ENCODE peak calls at places on chromosomes 6 and 20, in ten cellular contexts. F is fibroblast of lung, B is GM23248, I is keratinocyte, N is HepG2, W is astrocyte, S is HCT116, Q is neural progenitor cell, X is endothelial cell of umbilical vein, V is H1. K is an unnamed sample.

GRCh38 chr6:37988696-37989095 is 169.2 kb downstream of the ZFAND3 start:
- DNase-seq in V (no peak), S (no peak), F (peak), B (peak), I (no peak), W (peak), Q (no peak), N (no peak), X (no peak), K (no peak)

GRCh38 chr6:100468013-100468622 is 3.4 kb upstream of the SIM1 start:
- DNase-seq in B (no peak), V (no peak), X (no peak), W (no peak), S (no peak), Q (no peak), F (no peak), I (no peak), N (no peak), K (no peak)

GRCh38 chr20:32477594-32478512 is 107.3 kb downstream of the NOL4L start:
- DNase-seq in B (peak), S (no peak), V (no peak), Q (no peak), F (no peak), N (no peak), I (no peak), X (no peak), W (no peak), K (peak)

GRCh38 chr6:84691978-84692623 is 72.3 kb downstream of the TBX18 start:
- DNase-seq in B (no peak), F (no peak), N (no peak), I (no peak), V (no peak), X (no peak), S (no peak), W (no peak), Q (no peak), K (no peak)

GRCh38 chr20:33096921-33097320 is 17.5 kb downstream of the BPIFB4 start:
- DNase-seq in I (no peak), N (no peak), X (no peak), F (no peak), V (no peak), W (no peak), B (no peak), Q (no peak), S (no peak), K (no peak)

GRCh38 chr20:47295921-47296426 is 60.5 kb downstream of the ZMYND8 start:
- DNase-seq in F (peak), N (no peak), S (no peak), B (no peak), Q (no peak), V (no peak), X (no peak), I (no peak), W (peak), K (no peak)

GRCh38 chr6:25404693-25405169 is 125.6 kb downstream of the CARMIL1 start:
- DNase-seq in I (no peak), N (no peak), X (peak), Q (no peak), V (no peak), F (no peak), W (no peak), B (peak), S (no peak), K (no peak)

GRCh38 chr6:4487538-4487937 is 288.7 kb upstream of the CDYL start:
- DNase-seq in N (peak), I (peak), S (peak), V (no peak), X (no peak), B (peak), F (no peak), W (no peak), Q (no peak), K (peak)

GRCh38 chr6:157921685-157922367 is 59.8 kb upstream of the SYNJ2 start:
- DNase-seq in F (peak), S (no peak), N (no peak), B (peak), X (no peak), Q (no peak), V (no peak), W (peak), I (no peak), K (no peak)

GRCh38 chr6:94570576-94570975 is 1006.8 kb upstream of the MANEA start:
- DNase-seq in V (no peak), N (no peak), F (no peak), X (no peak), I (no peak), S (no peak), Q (no peak), W (no peak), B (no peak), K (no peak)

GRCh38 chr6:136593748-136594490 is 43.7 kb upstream of the MAP7 start:
- DNase-seq in S (peak), Q (no peak), V (no peak), F (peak), W (peak), I (peak), B (peak), X (peak), N (peak), K (peak)

GRCh38 chr20:9051508-9051907 is 17.4 kb upstream of the PLCB4 start:
- DNase-seq in V (no peak), S (peak), Q (no peak), F (peak), N (peak), X (peak), B (peak), W (peak), I (peak), K (peak)

GRCh38 chr6:124677874-124678273 is 284.4 kb upstream of the RNF217 start:
- DNase-seq in I (no peak), Q (no peak), S (no peak), X (no peak), N (no peak), V (no peak), F (no peak), W (no peak), B (no peak), K (no peak)

GRCh38 chr6:130760006-130760405 is 67.2 kb upstream of the SMLR1 start:
- DNase-seq in B (peak), F (peak), N (peak), X (peak), W (peak), V (peak), S (peak), Q (peak), I (peak), K (peak)

GRCh38 chr6:41097467-41098090 is 24.8 kb downstream of the NFYA start:
- DNase-seq in I (peak), S (no peak), N (no peak), Q (no peak), F (peak), X (peak), B (peak), W (peak), V (no peak), K (no peak)

GRCh38 chr6:119467478-119468081 is 118.0 kb upstream of the MAN1A1 start:
- DNase-seq in V (no peak), N (no peak), X (no peak), I (no peak), Q (no peak), B (peak), W (peak), S (no peak), F (peak), K (no peak)

GRCh38 chr6:159056941-159057340 is 12.2 kb upstream of the TAGAP start:
- DNase-seq in V (no peak), I (no peak), Q (no peak), S (no peak), B (no peak), F (no peak), N (no peak), X (no peak), W (no peak), K (no peak)

GRCh38 chr6:52973013-52973412 is 22.1 kb downstream of the GSTA4 start:
- DNase-seq in F (no peak), I (no peak), W (no peak), S (no peak), B (no peak), X (no peak), V (no peak), N (no peak), Q (no peak), K (no peak)

GRCh38 chr6:11043961-11044711 is at the start of gene ELOVL2:
- DNase-seq in F (peak), Q (peak), X (peak), S (no peak), N (peak), V (peak), I (no peak), W (peak), B (peak), K (peak)

GRCh38 chr6:136784910-136785746 is 7.1 kb downstream of the MAP3K5 start:
- DNase-seq in B (no peak), Q (no peak), W (peak), N (no peak), V (no peak), I (no peak), F (no peak), X (peak), S (no peak), K (no peak)

GRCh38 chr6:145633981-145634627 is 101.2 kb downstream of the EPM2A start:
- DNase-seq in W (peak), F (peak), N (peak), Q (peak), X (peak), B (peak), I (peak), V (peak), S (peak), K (peak)

GRCh38 chr6:4844108-4844507 is 67.9 kb downstream of the CDYL start:
- DNase-seq in I (no peak), V (peak), S (no peak), B (no peak), N (no peak), X (no peak), W (no peak), Q (no peak), F (no peak), K (no peak)

GRCh38 chr6:90414352-90414751 is 117.7 kb upstream of the BACH2 start:
- DNase-seq in I (no peak), F (no peak), N (no peak), X (no peak), Q (no peak), W (no peak), V (no peak), S (no peak), B (no peak), K (no peak)

GRCh38 chr20:51422912-51423667 is 119.4 kb downstream of the NFATC2 start:
- DNase-seq in S (no peak), I (no peak), Q (no peak), N (no peak), F (no peak), B (no peak), V (no peak), X (no peak), W (no peak), K (no peak)

GRCh38 chr20:31833130-31833930 is 12.1 kb downstream of the FOXS1 start:
- DNase-seq in B (peak), N (peak), Q (peak), S (peak), X (peak), F (no peak), W (no peak), I (no peak), V (peak), K (peak)

GRCh38 chr6:26195924-26196845 is 109.0 kb downstream of the HFE start:
- DNase-seq in B (peak), N (peak), X (peak), V (no peak), F (no peak), W (no peak), Q (peak), I (no peak), S (no peak), K (no peak)

GRCh38 chr6:25971187-25971811 is 8.7 kb downstream of the TRIM38 start:
- DNase-seq in Q (no peak), S (peak), N (peak), W (peak), I (no peak), F (peak), V (no peak), B (peak), X (peak), K (peak)

GRCh38 chr6:10837009-10837691 is 1.2 kb downstream of the MAK start:
- DNase-seq in S (no peak), B (peak), I (no peak), N (no peak), Q (peak), V (no peak), W (no peak), X (peak), F (peak), K (peak)

GRCh38 chr6:100512203-100512862 is 47.6 kb upstream of the SIM1 start:
- DNase-seq in N (no peak), F (peak), W (peak), V (no peak), X (no peak), I (no peak), B (peak), Q (no peak), S (no peak), K (no peak)

GRCh38 chr6:157951828-157952227 is 29.8 kb upstream of the SYNJ2 start:
- DNase-seq in W (no peak), N (no peak), S (no peak), I (no peak), X (no peak), V (no peak), Q (no peak), F (no peak), B (no peak), K (peak)

GRCh38 chr20:61297981-61298380 is 45.9 kb downstream of the CDH4 start:
- DNase-seq in Q (no peak), B (peak), W (peak), F (peak), I (no peak), S (no peak), N (no peak), X (no peak), V (no peak), K (no peak)

GRCh38 chr6:84568971-84569370 is 195.4 kb downstream of the TBX18 start:
- DNase-seq in B (peak), V (no peak), X (peak), I (no peak), W (peak), S (peak), N (no peak), Q (peak), F (peak), K (peak)

GRCh38 chr6:143188292-143188691 is 127.6 kb downstream of the AIG1 start:
- DNase-seq in V (no peak), N (no peak), S (no peak), B (no peak), F (no peak), Q (no peak), X (no peak), W (no peak), I (no peak), K (no peak)

GRCh38 chr6:47187108-47187507 is 122.6 kb downstream of the TNFRSF21 start:
- DNase-seq in X (no peak), I (no peak), Q (no peak), V (no peak), B (no peak), F (no peak), W (no peak), N (no peak), S (no peak), K (no peak)

GRCh38 chr6:13014551-13015378 is 298.2 kb downstream of the PHACTR1 start:
- DNase-seq in N (no peak), B (peak), I (no peak), W (peak), S (no peak), Q (peak), X (no peak), F (no peak), V (peak), K (peak)
- TF ChIP-seq EZH2 in N (no peak), B (peak), I (peak), W (peak), S (no peak), Q (peak), X (no peak), F (no peak), V (no peak), K (peak)

DNA sequence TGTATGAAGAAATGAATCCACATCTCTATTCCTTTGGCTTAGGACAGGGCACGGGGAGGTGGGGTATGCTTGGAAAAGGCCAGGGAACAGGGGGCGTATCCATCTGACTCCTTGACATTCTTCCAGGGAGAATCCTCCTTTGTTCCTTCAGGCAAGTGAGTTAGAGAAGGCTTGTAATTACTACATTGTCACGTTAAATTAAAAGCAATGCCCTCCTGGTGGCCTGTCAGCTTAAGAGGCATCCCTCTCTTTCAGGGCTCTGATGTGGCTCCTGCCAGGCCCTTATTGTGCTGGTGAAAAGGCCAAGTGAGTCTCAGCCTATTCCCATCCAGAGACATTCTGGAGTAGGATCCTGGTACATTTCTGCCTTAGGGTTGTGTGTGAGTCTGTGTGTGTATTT is 128.3 kb downstream of the FOXA2 start:
- DNase-seq in F (no peak), Q (peak), B (no peak), S (no peak), W (no peak), X (no peak), V (no peak), I (no peak), N (no peak), K (no peak)
- H3K4me3 ChIP-seq in F (no peak), Q (peak), B (no peak), S (no peak), W (no peak), X (no peak), V (no peak), I (no peak), N (no peak), K (no peak)

GRCh38 chr6:150204705-150205472 is 62.0 kb downstream of the PPP1R14C start:
- DNase-seq in F (no peak), V (no peak), S (no peak), W (no peak), I (no peak), N (no peak), X (no peak), B (no peak), Q (no peak), K (no peak)
- H2AFZ ChIP-seq in F (no peak), V (no peak), S (no peak), W (no peak), I (no peak), N (no peak), X (no peak), B (no peak), Q (no peak), K (no peak)

GRCh38 chr20:63178889-63179751 is 36.8 kb downstream of the YTHDF1 start:
- DNase-seq in B (peak), S (peak), Q (peak), X (no peak), I (no peak), V (peak), F (no peak), W (no peak), N (no peak), K (peak)
- TF ChIP-seq EZH2 in B (peak), S (no peak), Q (no peak), X (no peak), I (peak), V (no peak), F (no peak), W (peak), N (peak), K (no peak)

DNA sequence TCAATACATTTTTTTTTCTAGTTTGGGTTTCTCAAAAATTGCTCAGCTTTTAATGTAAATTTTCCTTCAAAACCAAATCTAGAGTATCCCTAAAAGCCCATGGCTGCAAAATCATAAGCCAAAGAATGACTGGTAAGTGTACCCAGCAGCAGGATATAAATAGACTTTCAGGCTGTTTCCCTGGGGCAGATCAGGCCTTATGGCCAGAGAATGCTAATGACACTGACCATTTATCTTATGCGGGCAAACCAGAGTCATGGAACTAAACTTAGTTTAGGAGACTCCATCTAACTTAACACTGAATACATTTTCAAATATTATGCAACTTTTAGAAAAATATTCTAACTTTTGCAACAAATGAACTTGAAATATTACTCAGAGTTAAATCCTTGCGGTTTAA is 7.4 kb downstream of the OSER1 start:
- DNase-seq in B (peak), W (peak), S (no peak), V (no peak), X (no peak), Q (no peak), I (no peak), N (no peak), F (peak), K (no peak)
- H3K4me3 ChIP-seq in B (no peak), W (no peak), S (peak), V (no peak), X (no peak), Q (no peak), I (no peak), N (no peak), F (no peak), K (no peak)

GRCh38 chr20:50398471-50399002 is 111.6 kb upstream of the PTPN1 start:
- DNase-seq in Q (no peak), V (no peak), S (no peak), B (no peak), N (no peak), W (no peak), X (no peak), F (no peak), I (no peak), K (no peak)
- H2AFZ ChIP-seq in Q (no peak), V (no peak), S (no peak), B (no peak), N (no peak), W (no peak), X (no peak), F (no peak), I (no peak), K (no peak)

GRCh38 chr6:28774292-28775051 is 149.3 kb downstream of the TRIM27 start:
- DNase-seq in Q (no peak), W (no peak), S (no peak), I (no peak), F (no peak), B (no peak), N (no peak), V (no peak), X (no peak), K (no peak)

GRCh38 chr6:28775052-28775376 is 148.8 kb downstream of the TRIM27 start:
- DNase-seq in I (no peak), W (no peak), S (no peak), B (no peak), V (no peak), X (no peak), N (no peak), F (no peak), Q (no peak), K (no peak)

GRCh38 chr6:28776269-28777146 is 147.3 kb downstream of the TRIM27 start:
- DNase-seq in Q (peak), X (no peak), F (no peak), V (no peak), W (no peak), B (no peak), S (no peak), I (no peak), N (no peak), K (no peak)

GRCh38 chr6:28775405-28776129 is 148.2 kb downstream of the TRIM27 start:
- DNase-seq in B (no peak), N (no peak), W (no peak), X (no peak), S (no peak), Q (peak), V (no peak), I (no peak), F (no peak), K (no peak)

DNA sequence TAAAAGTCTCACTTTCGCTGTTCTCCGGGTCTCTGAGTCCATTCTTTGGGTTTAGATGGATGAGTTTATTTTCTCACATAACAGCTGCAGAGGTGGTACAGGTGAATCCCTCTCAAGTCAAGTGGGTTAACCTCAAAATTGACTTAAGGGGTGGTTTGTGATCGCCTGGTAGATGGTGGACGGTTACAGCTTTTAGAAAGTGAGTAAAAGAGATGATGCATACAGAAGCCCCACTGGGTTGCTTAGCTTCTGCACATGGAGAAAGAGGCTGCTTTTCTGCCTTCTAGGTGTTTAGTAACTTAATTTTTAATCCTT is 146.7 kb downstream of the TRIM27 start:
- DNase-seq in Q (no peak), W (no peak), V (no peak), S (no peak), I (no peak), N (no peak), B (no peak), F (no peak), X (no peak), K (no peak)
- TF ChIP-seq EZH2 in Q (no peak), W (no peak), V (no peak), S (no peak), I (no peak), N (no peak), B (no peak), F (no peak), X (no peak), K (no peak)

K was measured in hepatocyte.